ENCODE peak calls at places on chromosomes 11 and 22, in six cellular contexts. One of them, this sample, is unnamed.

GRCh38 chr11:119144825-119145476 is 3.9 kb upstream of the ABCG4 start:
- DNase-seq in H9: peak; percentile 90
- DNase-seq in IMR-90: peak; percentile 68
- DNase-seq in neuronal stem cell: peak; percentile 61
- DNase-seq in trophoblast cell: peak; percentile 50
- DNase-seq in H1: no peak
- DNase-seq in this sample: peak; percentile 83

GRCh38 chr22:23763579-23764331 is 965 bp downstream of the C22orf15 start:
- DNase-seq in H9: peak; percentile 74
- DNase-seq in IMR-90: no peak
- DNase-seq in neuronal stem cell: no peak
- DNase-seq in trophoblast cell: no peak
- DNase-seq in H1: no peak
- DNase-seq in this sample: no peak

GRCh38 chr11:85431319-85431718 is 195.8 kb downstream of the DLG2 start:
- DNase-seq in H9: no peak
- DNase-seq in IMR-90: no peak
- DNase-seq in neuronal stem cell: no peak
- DNase-seq in trophoblast cell: no peak
- DNase-seq in H1: no peak
- DNase-seq in this sample: no peak

GRCh38 chr22:29096736-29097669 is 24.2 kb downstream of the KREMEN1 start:
- DNase-seq in H9: no peak
- DNase-seq in IMR-90: peak; percentile 30
- DNase-seq in neuronal stem cell: no peak
- DNase-seq in trophoblast cell: no peak
- DNase-seq in H1: no peak
- DNase-seq in this sample: no peak

GRCh38 chr11:1178201-1178885 is 20.6 kb downstream of the MUC5AC start:
- DNase-seq in H9: no peak
- DNase-seq in IMR-90: no peak
- DNase-seq in neuronal stem cell: no peak
- DNase-seq in trophoblast cell: no peak
- DNase-seq in H1: no peak
- DNase-seq in this sample: no peak

GRCh38 chr11:74001822-74002286 is 7.0 kb downstream of the UCP3 start:
- DNase-seq in H9: no peak
- DNase-seq in IMR-90: no peak
- DNase-seq in neuronal stem cell: no peak
- DNase-seq in trophoblast cell: no peak
- DNase-seq in H1: no peak
- DNase-seq in this sample: no peak

GRCh38 chr11:16923987-16924386 is 90.2 kb downstream of the PLEKHA7 start:
- DNase-seq in H9: no peak
- DNase-seq in IMR-90: no peak
- DNase-seq in neuronal stem cell: no peak
- DNase-seq in trophoblast cell: no peak
- DNase-seq in H1: no peak
- DNase-seq in this sample: no peak

GRCh38 chr22:37484115-37485005 is 1.8 kb downstream of the MFNG start:
- DNase-seq in H9: no peak
- DNase-seq in IMR-90: no peak
- DNase-seq in neuronal stem cell: no peak
- DNase-seq in trophoblast cell: no peak
- DNase-seq in H1: no peak
- DNase-seq in this sample: no peak

GRCh38 chr11:95417832-95418231 is 186.8 kb upstream of the SESN3 start:
- DNase-seq in H9: no peak
- DNase-seq in IMR-90: no peak
- DNase-seq in neuronal stem cell: no peak
- DNase-seq in trophoblast cell: no peak
- DNase-seq in H1: no peak
- DNase-seq in this sample: no peak

GRCh38 chr11:119747868-119748660 is 19.1 kb upstream of the NECTIN1 start:
- DNase-seq in H9: no peak
- DNase-seq in IMR-90: no peak
- DNase-seq in neuronal stem cell: no peak
- DNase-seq in trophoblast cell: no peak
- DNase-seq in H1: no peak
- DNase-seq in this sample: no peak

GRCh38 chr22:38080847-38081635 is 2.9 kb downstream of the SLC16A8 start:
- DNase-seq in H9: peak; percentile 76
- DNase-seq in IMR-90: peak; percentile 14
- DNase-seq in neuronal stem cell: no peak
- DNase-seq in trophoblast cell: no peak
- DNase-seq in H1: no peak
- DNase-seq in this sample: peak; percentile 39

GRCh38 chr11:124313849-124314248 is at the start of gene OR8D1:
- DNase-seq in H9: no peak
- DNase-seq in IMR-90: no peak
- DNase-seq in neuronal stem cell: no peak
- DNase-seq in trophoblast cell: no peak
- DNase-seq in H1: no peak
- DNase-seq in this sample: no peak

GRCh38 chr22:48429621-48430020 is 1398.1 kb downstream of the BRD1 start:
- DNase-seq in H9: no peak
- DNase-seq in IMR-90: no peak
- DNase-seq in neuronal stem cell: no peak
- DNase-seq in trophoblast cell: no peak
- DNase-seq in H1: no peak
- DNase-seq in this sample: no peak

GRCh38 chr11:19279455-19279854 is 38.7 kb upstream of the E2F8 start:
- DNase-seq in H9: peak; percentile 72
- DNase-seq in IMR-90: no peak
- DNase-seq in neuronal stem cell: no peak
- DNase-seq in trophoblast cell: no peak
- DNase-seq in H1: no peak
- DNase-seq in this sample: no peak

GRCh38 chr11:19281555-19281954 is 40.8 kb upstream of the E2F8 start:
- DNase-seq in H9: no peak
- DNase-seq in IMR-90: no peak
- DNase-seq in neuronal stem cell: no peak
- DNase-seq in trophoblast cell: no peak
- DNase-seq in H1: no peak
- DNase-seq in this sample: no peak

GRCh38 chr11:19283998-19284397 is 43.3 kb upstream of the E2F8 start:
- DNase-seq in H9: no peak
- DNase-seq in IMR-90: no peak
- DNase-seq in neuronal stem cell: no peak
- DNase-seq in trophoblast cell: no peak
- DNase-seq in H1: no peak
- DNase-seq in this sample: no peak

GRCh38 chr11:19284881-19285280 is 44.1 kb upstream of the E2F8 start:
- DNase-seq in H9: no peak
- DNase-seq in IMR-90: no peak
- DNase-seq in neuronal stem cell: no peak
- DNase-seq in trophoblast cell: peak; percentile 5
- DNase-seq in H1: no peak
- DNase-seq in this sample: no peak

DNA sequence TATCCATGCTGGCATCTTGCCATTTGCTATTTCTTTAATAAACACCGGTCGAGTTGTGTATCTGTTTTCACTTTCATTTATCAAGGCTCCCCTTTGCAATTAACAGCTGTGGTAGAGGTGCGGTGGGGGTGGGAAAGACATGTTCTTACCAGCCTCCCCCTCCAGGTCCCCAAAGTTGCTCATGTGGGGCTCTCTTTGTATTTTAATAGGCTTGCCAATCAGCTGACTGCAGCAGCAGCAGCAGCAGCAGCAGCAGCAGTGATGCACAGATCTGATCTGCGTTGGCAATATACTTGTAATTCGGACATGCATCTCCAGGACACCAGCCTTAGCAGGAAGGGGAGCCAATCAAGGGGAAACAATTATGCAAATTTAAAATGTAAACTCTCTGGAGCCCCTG is 40.3 kb upstream of the E2F8 start:
- DNase-seq in H9: no peak
- DNase-seq in IMR-90: no peak
- DNase-seq in neuronal stem cell: no peak
- DNase-seq in trophoblast cell: no peak
- DNase-seq in H1: no peak
- DNase-seq in this sample: peak; percentile 18
- H2BK5ac ChIP-seq in H9: no peak overlapping the region
- H2BK5ac ChIP-seq in IMR-90: no peak overlapping the region
- H2BK5ac ChIP-seq in neuronal stem cell: no peak overlapping the region
- H2BK5ac ChIP-seq in trophoblast cell: no peak overlapping the region
- H2BK5ac ChIP-seq in H1: no peak overlapping the region
- H2BK5ac ChIP-seq in this sample: no peak overlapping the region

GRCh38 chr11:129842138-129842537 is 26.5 kb downstream of the TMEM45B start:
- DNase-seq in H9: no peak
- DNase-seq in IMR-90: no peak
- DNase-seq in neuronal stem cell: no peak
- DNase-seq in trophoblast cell: no peak
- DNase-seq in H1: no peak
- DNase-seq in this sample: no peak

GRCh38 chr11:129840236-129840635 is 24.6 kb downstream of the TMEM45B start:
- DNase-seq in H9: no peak
- DNase-seq in IMR-90: no peak
- DNase-seq in neuronal stem cell: no peak
- DNase-seq in trophoblast cell: no peak
- DNase-seq in H1: no peak
- DNase-seq in this sample: no peak

DNA sequence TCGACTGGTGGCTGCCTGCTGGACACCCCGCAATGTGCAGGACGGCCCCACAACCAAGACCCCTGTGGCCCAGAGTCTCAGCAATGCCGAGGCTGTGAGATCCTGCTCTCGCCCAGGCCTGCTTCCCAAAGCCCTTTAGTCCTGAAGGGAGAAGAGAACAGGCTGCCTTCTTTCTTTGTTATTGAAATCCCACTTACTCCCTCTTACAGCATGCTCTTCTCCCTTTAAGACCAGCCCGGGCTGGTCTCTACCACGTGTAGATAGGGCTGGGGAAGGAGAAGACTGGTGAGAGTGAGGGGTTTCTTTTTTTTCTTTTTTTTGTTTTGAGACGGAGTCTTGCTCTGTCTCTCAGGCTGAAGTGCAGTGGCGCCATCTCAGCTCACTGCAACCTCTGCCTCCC is 21.3 kb downstream of the TMEM45B start:
- DNase-seq in H9: no peak
- DNase-seq in IMR-90: no peak
- DNase-seq in neuronal stem cell: no peak
- DNase-seq in trophoblast cell: no peak
- DNase-seq in H1: no peak
- DNase-seq in this sample: no peak
- H2AFZ ChIP-seq in H9: no peak overlapping the region
- H2AFZ ChIP-seq in IMR-90: no peak overlapping the region
- H2AFZ ChIP-seq in neuronal stem cell: no peak overlapping the region
- H2AFZ ChIP-seq in trophoblast cell: no peak overlapping the region
- H2AFZ ChIP-seq in H1: no peak overlapping the region
- H2AFZ ChIP-seq in this sample: no peak overlapping the region

DNA sequence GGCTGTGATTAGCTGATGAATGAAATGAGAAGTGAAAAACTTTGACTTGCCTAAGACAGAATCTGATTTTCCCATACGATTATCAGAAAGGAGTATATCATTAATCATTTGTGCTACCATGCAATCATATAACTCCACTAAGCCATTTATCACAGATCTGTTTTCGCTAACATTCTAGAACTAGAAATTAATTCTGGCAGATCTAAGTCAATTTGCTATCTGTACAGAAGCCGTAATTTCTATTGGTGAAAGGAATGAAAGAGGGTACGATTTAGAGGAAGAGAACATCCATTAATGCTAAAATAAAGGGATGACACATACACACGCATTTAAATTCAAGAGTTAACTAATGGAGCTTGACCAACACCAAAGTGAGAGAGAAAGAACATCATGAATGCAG is 201.6 kb downstream of the SBF2 start:
- DNase-seq in H9: no peak
- DNase-seq in IMR-90: no peak
- DNase-seq in neuronal stem cell: no peak
- DNase-seq in trophoblast cell: no peak
- DNase-seq in H1: no peak
- DNase-seq in this sample: no peak
- H2BK5ac ChIP-seq in H9: no peak overlapping the region
- H2BK5ac ChIP-seq in IMR-90: no peak overlapping the region
- H2BK5ac ChIP-seq in neuronal stem cell: no peak overlapping the region
- H2BK5ac ChIP-seq in trophoblast cell: no peak overlapping the region
- H2BK5ac ChIP-seq in H1: no peak overlapping the region
- H2BK5ac ChIP-seq in this sample: no peak overlapping the region

DNA sequence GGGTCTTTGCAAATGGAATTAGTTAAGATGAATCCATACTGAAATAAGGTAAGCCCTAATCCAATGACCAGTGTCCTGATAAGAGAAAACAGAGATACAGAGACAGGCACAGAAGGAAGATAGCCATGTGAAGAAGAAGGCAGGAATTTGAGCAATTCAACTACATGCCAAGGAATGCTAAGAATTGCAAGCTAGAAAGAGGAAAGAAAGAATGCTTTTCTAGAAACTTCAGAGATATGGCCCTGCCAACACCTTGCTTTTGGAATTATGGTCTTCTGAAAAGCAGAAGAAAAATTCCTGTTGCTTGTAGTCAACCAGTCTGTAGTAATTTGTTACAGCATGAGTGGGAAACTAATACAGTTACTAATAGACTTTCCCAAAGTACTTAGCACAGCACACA is 111.3 kb downstream of the SLC17A6 start:
- DNase-seq in H9: no peak
- DNase-seq in IMR-90: peak; percentile 51
- DNase-seq in neuronal stem cell: no peak
- DNase-seq in trophoblast cell: peak; percentile 12
- DNase-seq in H1: no peak
- DNase-seq in this sample: no peak
- H2AFZ ChIP-seq in H9: no peak overlapping the region
- H2AFZ ChIP-seq in IMR-90: no peak overlapping the region
- H2AFZ ChIP-seq in neuronal stem cell: no peak overlapping the region
- H2AFZ ChIP-seq in trophoblast cell: no peak overlapping the region
- H2AFZ ChIP-seq in H1: no peak overlapping the region
- H2AFZ ChIP-seq in this sample: no peak overlapping the region